ENCODE peak calls at places on chromosomes 6 and 20, in six cellular contexts. W is ELF-1; Z is NCI-H2081; S is stimulated activated CD4-positive, alpha-beta T cell treated with anti-CD3 and anti-CD28 coated beads, Interleukin-4, amount 100 ng/mL, for 4 hours; F is T47D; Y is AG04450. E is an unnamed sample.

GRCh38 chr6:23218751-23219150 is 649.4 kb downstream of the HDGFL1 start:
- DNase-seq in W (peak; percentile 18), Z (peak; percentile 13), S (no peak), F (no peak), Y (no peak), E (no peak)

GRCh38 chr20:63357921-63358905 is 2.9 kb downstream of the CHRNA4 start:
- DNase-seq in W (no peak), Z (peak; percentile 91), S (no peak), F (peak; percentile 41), Y (no peak), E (no peak)

GRCh38 chr6:165581678-165582077 is 81.4 kb downstream of the PDE10A start:
- DNase-seq in W (no peak), Z (no peak), S (no peak), F (no peak), Y (no peak), E (no peak)

GRCh38 chr6:14924126-14925024 is 321.5 kb upstream of the JARID2 start:
- DNase-seq in W (peak; percentile 82), Z (peak; percentile 67), S (no peak), F (no peak), Y (peak; percentile 23), E (no peak)

GRCh38 chr6:3013486-3013885 is 13.8 kb downstream of the NQO2 start:
- DNase-seq in W (peak; percentile 53), Z (no peak), S (no peak), F (peak; percentile 64), Y (no peak), E (peak; percentile 46)

GRCh38 chr6:13375360-13375878 is 47.1 kb upstream of the TBC1D7 start:
- DNase-seq in W (no peak), Z (no peak), S (peak; percentile 29), F (no peak), Y (no peak), E (no peak)

GRCh38 chr20:62405108-62405980 is 1.7 kb downstream of the CABLES2 start:
- DNase-seq in W (peak; percentile 73), Z (no peak), S (no peak), F (peak; percentile 72), Y (no peak), E (peak; percentile 5)

GRCh38 chr20:49684335-49684997 is 29.2 kb downstream of the B4GALT5 start:
- DNase-seq in W (no peak), Z (no peak), S (no peak), F (no peak), Y (no peak), E (no peak)

GRCh38 chr6:108661982-108662381 is 101.3 kb downstream of the FOXO3 start:
- DNase-seq in W (no peak), Z (no peak), S (no peak), F (no peak), Y (no peak), E (no peak)

GRCh38 chr20:57509665-57510237 is 15.2 kb downstream of the CTCFL start:
- DNase-seq in W (peak; percentile 51), Z (no peak), S (no peak), F (peak; percentile 76), Y (no peak), E (peak; percentile 11)

GRCh38 chr20:62487125-62487524 is 11.3 kb upstream of the GATA5 start:
- DNase-seq in W (no peak), Z (no peak), S (no peak), F (no peak), Y (no peak), E (no peak)

GRCh38 chr20:62755817-62756724 is 40.2 kb upstream of the MRGBP start:
- DNase-seq in W (no peak), Z (no peak), S (no peak), F (peak; percentile 52), Y (no peak), E (no peak)

GRCh38 chr6:119311514-119312142 is 37.9 kb downstream of the MAN1A1 start:
- DNase-seq in W (no peak), Z (no peak), S (no peak), F (no peak), Y (no peak), E (no peak)

GRCh38 chr6:152096863-152097496 is 289.5 kb downstream of the ESR1 start:
- DNase-seq in W (no peak), Z (no peak), S (no peak), F (no peak), Y (peak; percentile 79), E (no peak)

GRCh38 chr6:114342826-114343781 is at the start of gene HS3ST5:
- DNase-seq in W (peak; percentile 94), Z (peak; percentile 36), S (no peak), F (peak; percentile 10), Y (no peak), E (peak; percentile 32)

GRCh38 chr6:138026342-138026741 is 80.9 kb downstream of the PERP start:
- DNase-seq in W (no peak), Z (no peak), S (no peak), F (no peak), Y (no peak), E (peak; percentile 78)

GRCh38 chr6:157873735-157874344 is 50.8 kb downstream of the SNX9 start:
- DNase-seq in W (peak; percentile 86), Z (peak; percentile 41), S (peak; percentile 84), F (peak; percentile 68), Y (no peak), E (peak; percentile 33)

GRCh38 chr6:66429220-66429619 is 722.2 kb upstream of the EYS start:
- DNase-seq in W (no peak), Z (no peak), S (no peak), F (no peak), Y (no peak), E (no peak)

GRCh38 chr6:157380458-157380778 is 572 bp upstream of the ZDHHC14 start:
- DNase-seq in W (peak; percentile 46), Z (no peak), S (no peak), F (peak; percentile 1), Y (no peak), E (no peak)

GRCh38 chr6:168841609-168842278 is 400.8 kb downstream of the SMOC2 start:
- DNase-seq in W (no peak), Z (no peak), S (no peak), F (peak; percentile 8), Y (no peak), E (no peak)

GRCh38 chr20:57381596-57382503 is 9.3 kb upstream of the RBM38 start:
- DNase-seq in W (peak; percentile 88), Z (peak; percentile 55), S (peak; percentile 79), F (peak; percentile 89), Y (peak; percentile 34), E (peak; percentile 51)

GRCh38 chr6:111952821-111953535 is 79.7 kb upstream of the FYN start:
- DNase-seq in W (no peak), Z (no peak), S (no peak), F (no peak), Y (no peak), E (peak; percentile 88)

GRCh38 chr6:11364971-11365397 is 132.5 kb upstream of the NEDD9 start:
- DNase-seq in W (no peak), Z (no peak), S (no peak), F (no peak), Y (no peak), E (no peak)

GRCh38 chr20:49724637-49725606 is 11.2 kb upstream of the B4GALT5 start:
- DNase-seq in W (no peak), Z (peak; percentile 14), S (no peak), F (no peak), Y (no peak), E (peak; percentile 42)

GRCh38 chr6:11854418-11855165 is 76.0 kb upstream of the ADTRP start:
- DNase-seq in W (no peak), Z (no peak), S (no peak), F (peak; percentile 24), Y (peak; percentile 26), E (peak; percentile 77)

GRCh38 chr6:35148167-35148741 is 7.1 kb upstream of the TCP11 start:
- DNase-seq in W (peak; percentile 92), Z (no peak), S (peak; percentile 3), F (no peak), Y (no peak), E (no peak)

GRCh38 chr20:18984238-18985200 is 170.9 kb downstream of the SCP2D1 start:
- DNase-seq in W (no peak), Z (no peak), S (no peak), F (no peak), Y (no peak), E (no peak)

GRCh38 chr20:57264151-57264792 is 2.2 kb downstream of the BMP7 start:
- DNase-seq in W (peak; percentile 60), Z (no peak), S (no peak), F (peak; percentile 46), Y (no peak), E (no peak)